ENCODE peak calls at places on chromosomes 4 and X, in eight cellular contexts. Q, W, G, S, N, X, C and O are unnamed samples.

GRCh38 chrX:100449696-100450606 is 39.9 kb upstream of the PCDH19 start:
- DNase-seq in Q (no peak), W (no peak), G (peak; percentile 12), S (no peak), N (peak; percentile 38), X (peak; percentile 11), C (no peak), O (peak; percentile 3)

GRCh38 chr4:76590847-76591281 is 155.8 kb downstream of the SHROOM3 start:
- DNase-seq in Q (no peak), W (peak; percentile 30), G (peak; percentile 55), S (no peak), N (peak; percentile 27), X (no peak), C (no peak), O (no peak)

GRCh38 chr4:169707958-169708643 is 49.6 kb downstream of the HPF1 start:
- DNase-seq in Q (no peak), W (no peak), G (no peak), S (no peak), N (peak; percentile 22), X (no peak), C (no peak), O (no peak)

GRCh38 chr4:27594917-27595316 is 734.3 kb downstream of the STIM2 start:
- DNase-seq in Q (no peak), W (no peak), G (no peak), S (no peak), N (no peak), X (no peak), C (no peak), O (no peak)

GRCh38 chrX:137432609-137433008 is 133.3 kb upstream of the ZIC3 start:
- DNase-seq in Q (no peak), W (no peak), G (peak; percentile 52), S (peak; percentile 42), N (no peak), X (no peak), C (no peak), O (peak; percentile 40)

GRCh38 chr4:141455651-141456050 is 180.7 kb upstream of the IL15 start:
- DNase-seq in Q (no peak), W (no peak), G (peak; percentile 46), S (no peak), N (no peak), X (no peak), C (no peak), O (no peak)

GRCh38 chrX:118525146-118525725 is 29.6 kb downstream of the DOCK11 start:
- DNase-seq in Q (no peak), W (no peak), G (no peak), S (no peak), N (no peak), X (no peak), C (no peak), O (no peak)

GRCh38 chr4:175947117-175947722 is 118.4 kb upstream of the WDR17 start:
- DNase-seq in Q (no peak), W (peak; percentile 45), G (peak; percentile 66), S (no peak), N (peak; percentile 50), X (no peak), C (no peak), O (no peak)

GRCh38 chr4:10584042-10584441 is 100.5 kb downstream of the CLNK start:
- DNase-seq in Q (no peak), W (peak; percentile 89), G (peak; percentile 95), S (no peak), N (peak; percentile 86), X (peak; percentile 28), C (peak; percentile 31), O (no peak)

GRCh38 chr4:110514889-110515479 is 39.0 kb downstream of the ENPEP start:
- DNase-seq in Q (no peak), W (peak; percentile 51), G (peak; percentile 65), S (no peak), N (peak; percentile 51), X (no peak), C (no peak), O (no peak)

GRCh38 chrX:15680401-15680800 is 15.8 kb upstream of the CLTRN start:
- DNase-seq in Q (no peak), W (peak; percentile 71), G (peak; percentile 79), S (no peak), N (peak; percentile 51), X (no peak), C (no peak), O (no peak)

GRCh38 chr4:168541608-168541953 is 44.7 kb downstream of the PALLD start:
- DNase-seq in Q (no peak), W (peak; percentile 64), G (peak; percentile 55), S (no peak), N (peak; percentile 42), X (no peak), C (no peak), O (no peak)

GRCh38 chr4:174689618-174690017 is 139.4 kb downstream of the GLRA3 start:
- DNase-seq in Q (no peak), W (no peak), G (no peak), S (no peak), N (no peak), X (no peak), C (no peak), O (no peak)

GRCh38 chrX:111779582-111779981 is 96.4 kb upstream of the TRPC5OS start:
- DNase-seq in Q (no peak), W (no peak), G (peak; percentile 0), S (no peak), N (no peak), X (no peak), C (no peak), O (no peak)

GRCh38 chr4:79823148-79823763 is 249.8 kb downstream of the ANTXR2 start:
- DNase-seq in Q (no peak), W (peak; percentile 27), G (peak; percentile 13), S (no peak), N (peak; percentile 5), X (peak; percentile 31), C (no peak), O (no peak)

DNA sequence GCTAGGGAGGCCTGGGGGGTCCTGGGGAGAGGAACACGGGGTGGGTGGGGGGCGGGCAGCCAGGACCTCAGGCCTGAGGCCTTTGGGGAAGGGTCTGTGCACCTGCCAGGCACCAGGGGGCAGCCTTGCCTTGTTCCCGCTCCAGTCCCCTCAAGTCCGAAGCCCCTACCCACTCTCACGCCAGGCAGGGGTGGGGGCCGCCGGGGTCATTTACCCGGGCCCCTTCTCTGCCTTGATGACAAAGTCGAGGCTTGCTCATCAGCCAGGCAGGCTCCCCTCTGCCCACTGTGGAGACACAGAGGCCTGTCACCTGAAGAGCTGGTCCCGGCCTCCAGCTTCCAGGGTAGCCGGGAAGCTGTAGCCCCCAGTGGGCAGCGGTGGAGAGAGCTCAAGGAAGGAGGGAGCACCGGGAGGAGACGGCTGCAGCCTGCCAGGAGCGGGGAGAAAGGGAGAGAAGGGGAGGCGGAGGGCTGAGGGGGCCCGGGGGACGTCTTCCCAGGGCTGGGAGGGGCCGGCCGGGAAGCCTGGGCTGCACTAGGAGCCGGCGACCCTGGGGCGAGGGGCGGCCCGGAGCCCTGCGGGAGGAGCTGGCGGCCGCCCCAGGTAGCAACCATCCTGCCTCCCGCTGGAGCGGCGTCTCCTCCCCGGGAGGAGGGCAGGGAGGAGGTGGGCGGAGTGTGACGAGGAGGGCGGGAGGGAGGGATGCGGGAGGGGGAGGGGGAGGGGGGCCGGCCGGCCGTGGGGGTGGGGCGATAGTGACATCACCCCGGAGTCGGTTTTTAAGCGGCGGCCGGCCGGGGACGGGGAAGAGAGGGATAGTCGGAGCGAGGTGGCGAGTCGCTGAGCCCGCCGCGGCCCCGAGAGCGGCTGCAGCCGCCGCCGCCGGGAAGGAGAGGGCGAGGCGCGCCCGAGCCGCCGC is at the start of gene SLC6A8:
- DNase-seq in Q (peak; percentile 13), W (peak; percentile 54), G (peak; percentile 53), S (peak; percentile 77), N (peak; percentile 71), X (peak; percentile 71), C (peak; percentile 74), O (peak; percentile 60)
- TF ChIP-seq CTCF in Q (no peak), W (peak; percentile 20), G (peak; percentile 37), S (peak; percentile 31), N (no peak), X (peak; percentile 30), C (peak; percentile 14), O (no peak)

GRCh38 chrX:97683256-97683655 is 799.5 kb downstream of the RPA4 start:
- DNase-seq in Q (no peak), W (no peak), G (no peak), S (no peak), N (no peak), X (peak; percentile 34), C (no peak), O (no peak)

DNA sequence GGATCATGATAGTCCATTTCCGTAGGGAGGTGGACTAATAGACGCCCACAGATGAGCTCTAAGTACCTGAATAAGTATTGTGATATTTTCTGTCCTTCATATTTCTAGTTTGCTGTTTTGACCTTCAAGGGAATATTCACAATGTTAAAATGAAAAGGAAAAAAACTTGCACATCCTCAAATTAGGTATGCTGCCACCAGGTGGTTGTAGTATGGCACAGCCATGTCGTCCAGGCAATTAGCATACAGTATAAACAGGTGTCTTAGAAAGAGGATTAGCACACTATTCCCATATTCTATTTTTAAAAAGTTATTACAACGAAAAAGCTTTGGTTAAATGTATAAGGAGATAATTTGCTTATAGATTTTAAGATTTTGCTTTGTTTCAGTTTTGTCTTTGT is 802.0 kb downstream of the RPA4 start:
- DNase-seq in Q (no peak), W (peak; percentile 46), G (peak; percentile 69), S (no peak), N (peak; percentile 59), X (no peak), C (no peak), O (peak; percentile 3)
- TF ChIP-seq CTCF in Q (no peak), W (peak; percentile 57), G (peak; percentile 74), S (peak; percentile 38), N (peak; percentile 65), X (peak; percentile 43), C (peak; percentile 9), O (peak; percentile 29)

DNA sequence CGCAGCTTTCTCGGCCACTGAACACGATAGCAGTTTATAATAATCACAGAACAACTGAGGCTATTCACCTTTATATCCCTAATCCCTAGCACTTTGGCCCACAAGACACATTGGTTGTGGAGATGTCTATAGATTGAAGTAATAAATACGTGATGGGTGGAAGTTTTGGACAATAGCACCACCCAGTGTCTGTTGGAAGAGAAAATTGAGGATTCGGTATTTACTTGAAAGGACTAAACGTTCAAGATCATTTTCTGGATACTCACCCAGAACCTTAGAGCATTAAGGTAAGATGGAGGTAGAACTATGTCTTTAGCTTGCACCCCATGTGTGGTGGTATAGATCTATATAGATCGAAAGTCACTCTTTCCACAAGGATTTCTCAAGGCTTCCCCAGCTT is 792 bp upstream of the TMSB15A start:
- DNase-seq in Q (no peak), W (peak; percentile 8), G (peak; percentile 32), S (no peak), N (peak; percentile 3), X (no peak), C (no peak), O (no peak)
- TF ChIP-seq CTCF in Q (no peak), W (no peak), G (peak; percentile 21), S (no peak), N (peak; percentile 13), X (no peak), C (no peak), O (no peak)

GRCh38 chr4:177108708-177109107 is 201.0 kb upstream of the NEIL3 start:
- DNase-seq in Q (no peak), W (peak; percentile 43), G (peak; percentile 67), S (no peak), N (peak; percentile 63), X (no peak), C (no peak), O (no peak)
- TF ChIP-seq CTCF in Q (no peak), W (peak; percentile 56), G (peak; percentile 60), S (no peak), N (peak; percentile 49), X (no peak), C (no peak), O (no peak)

GRCh38 chr4:41232406-41232805 is 18.1 kb upstream of the APBB2 start:
- DNase-seq in Q (no peak), W (peak; percentile 12), G (peak; percentile 49), S (no peak), N (no peak), X (no peak), C (no peak), O (no peak)
- TF ChIP-seq CTCF in Q (no peak), W (peak; percentile 25), G (peak; percentile 49), S (no peak), N (peak; percentile 12), X (no peak), C (no peak), O (no peak)